ENCODE peak calls at places on chromosomes 13 and 19, in five cellular contexts. C is HepG2, K is H1, B is GM12878, X is NT2/D1. D is an unnamed sample.

GRCh38 chr13:114020750-114021463 is 47.0 kb upstream of the C13orf46 start:
- DNase-seq in B (no peak), X (no peak), C (no peak), K (no peak), D (no peak)

GRCh38 chr19:21593008-21593427 is 87.6 kb downstream of the ZNF429 start:
- DNase-seq in C (no peak), B (no peak), X (no peak), K (no peak), D (no peak)

GRCh38 chr13:111506621-111507020 is 186.2 kb downstream of the TEX29 start:
- DNase-seq in C (no peak), X (no peak), K (no peak), B (no peak), D (no peak)

GRCh38 chr19:18283338-18283737 is 1.9 kb upstream of the JUND start:
- DNase-seq in X (no peak), C (no peak), B (no peak), K (no peak), D (no peak)

GRCh38 chr13:29835280-29836061 is 14.9 kb downstream of the UBL3 start:
- DNase-seq in X (no peak), B (no peak), K (no peak), C (no peak), D (no peak)

GRCh38 chr19:41299046-41299754 is 10.8 kb upstream of the CCDC97 start:
- DNase-seq in K (no peak), C (no peak), B (no peak), X (no peak), D (no peak)

GRCh38 chr13:109448629-109449028 is 337.8 kb downstream of the IRS2 start:
- DNase-seq in K (no peak), C (no peak), B (no peak), X (no peak), D (no peak)

GRCh38 chr13:113860579-113861432 is 3.1 kb downstream of the GAS6 start:
- DNase-seq in K (peak; percentile 46), C (no peak), B (no peak), X (peak; percentile 71), D (no peak)

GRCh38 chr13:26651234-26651633 is 93.8 kb downstream of the WASF3 start:
- DNase-seq in K (no peak), X (no peak), B (no peak), C (no peak), D (no peak)

GRCh38 chr19:13932911-13933393 is 5.3 kb downstream of the PODNL1 start:
- DNase-seq in B (no peak), C (no peak), K (no peak), X (no peak), D (no peak)

GRCh38 chr19:13931582-13932378 is 6.4 kb downstream of the PODNL1 start:
- DNase-seq in X (no peak), K (no peak), C (no peak), B (no peak), D (no peak)

GRCh38 chr19:13929340-13929739 is 8.9 kb downstream of the PODNL1 start:
- DNase-seq in B (no peak), X (no peak), C (no peak), K (no peak), D (no peak)

GRCh38 chr19:13929956-13930355 is 8.3 kb downstream of the PODNL1 start:
- DNase-seq in C (no peak), X (no peak), B (no peak), K (no peak), D (no peak)

GRCh38 chr19:13930402-13930801 is 7.8 kb downstream of the PODNL1 start:
- DNase-seq in K (no peak), B (no peak), C (no peak), X (no peak), D (no peak)
- TF ChIP-seq SUZ12 in K (no peak), B (no peak), C (no peak), X (no peak), D (no peak)

GRCh38 chr13:43235028-43235427 is 211.6 kb downstream of the DNAJC15 start:
- DNase-seq in B (no peak), C (no peak), X (no peak), K (no peak), D (no peak)
- TF ChIP-seq SUZ12 in B (no peak), C (no peak), X (no peak), K (no peak), D (no peak)

DNA sequence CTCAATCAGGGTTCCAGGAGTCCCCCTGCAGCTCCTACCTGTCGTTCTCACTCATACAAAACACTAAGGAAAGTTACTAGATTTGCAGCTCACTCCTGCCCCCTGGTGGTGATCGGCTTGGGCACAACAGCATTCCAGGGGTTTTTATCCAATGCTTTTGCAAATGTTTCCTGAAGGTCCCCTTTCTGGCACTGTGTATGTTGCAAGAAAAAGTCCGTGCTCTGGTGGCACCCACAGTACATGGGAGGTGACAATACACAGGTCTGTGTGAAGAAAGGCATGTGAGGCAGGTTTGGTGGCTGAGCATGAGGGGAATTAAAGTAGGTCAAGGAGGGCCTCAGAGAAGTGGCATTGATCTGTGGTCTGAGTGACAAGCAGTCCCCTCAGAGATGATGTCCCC is 8.6 kb upstream of the TYK2 start:
- DNase-seq in C (peak; percentile 80), K (peak; percentile 77), B (peak; percentile 69), X (peak; percentile 84), D (peak; percentile 70)
- TF ChIP-seq SUZ12 in C (no peak), K (no peak), B (no peak), X (no peak), D (no peak)

GRCh38 chr19:35510626-35510964 is 2.9 kb downstream of the DMKN start:
- DNase-seq in B (no peak), K (no peak), C (no peak), X (no peak), D (no peak)

GRCh38 chr19:35511337-35511736 is 2.1 kb downstream of the DMKN start:
- DNase-seq in B (no peak), K (no peak), C (no peak), X (no peak), D (no peak)

GRCh38 chr19:35512831-35513230 is 618 bp downstream of the DMKN start:
- DNase-seq in K (no peak), B (no peak), X (no peak), C (no peak), D (no peak)

GRCh38 chr19:35513975-35514809 is 743 bp upstream of the DMKN start:
- DNase-seq in K (no peak), X (no peak), B (no peak), C (peak; percentile 25), D (no peak)

GRCh38 chr19:35513231-35513974 is at the start of gene DMKN:
- DNase-seq in K (no peak), X (no peak), B (no peak), C (peak; percentile 22), D (no peak)
- TF ChIP-seq SUZ12 in K (no peak), X (no peak), B (no peak), C (no peak), D (no peak)

DNA sequence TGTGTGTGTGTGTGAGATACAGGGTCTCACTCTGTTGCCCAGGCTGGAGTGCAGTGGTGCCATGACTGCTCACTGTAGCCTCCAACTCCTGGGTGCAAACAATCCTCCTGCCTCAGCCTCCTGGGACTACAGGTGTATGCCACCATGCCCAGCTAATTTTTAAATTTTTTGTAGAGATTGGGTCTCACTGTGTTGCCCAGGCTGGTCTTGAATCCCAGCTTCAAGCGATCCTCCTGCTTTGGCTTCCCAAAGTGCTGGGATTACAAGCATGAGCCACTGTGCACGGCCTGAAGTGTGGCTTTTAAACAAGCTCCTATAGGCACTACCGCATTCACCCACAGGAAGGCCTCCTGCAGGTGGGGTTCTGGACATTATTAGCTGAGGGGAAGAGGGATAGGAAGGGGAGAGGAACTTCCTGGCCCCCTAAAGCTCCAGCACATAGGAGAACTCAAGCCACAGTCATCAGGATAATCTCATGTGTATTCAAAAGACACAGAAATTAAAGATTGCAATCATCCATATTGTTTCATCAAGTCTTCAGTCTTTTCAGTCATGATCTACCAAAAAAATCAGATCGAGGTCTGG is 24.8 kb upstream of the SLC46A3 start:
- DNase-seq in X (no peak), C (no peak), B (no peak), K (no peak), D (no peak)
- TF ChIP-seq SUZ12 in X (no peak), C (no peak), B (no peak), K (no peak), D (no peak)

DNA sequence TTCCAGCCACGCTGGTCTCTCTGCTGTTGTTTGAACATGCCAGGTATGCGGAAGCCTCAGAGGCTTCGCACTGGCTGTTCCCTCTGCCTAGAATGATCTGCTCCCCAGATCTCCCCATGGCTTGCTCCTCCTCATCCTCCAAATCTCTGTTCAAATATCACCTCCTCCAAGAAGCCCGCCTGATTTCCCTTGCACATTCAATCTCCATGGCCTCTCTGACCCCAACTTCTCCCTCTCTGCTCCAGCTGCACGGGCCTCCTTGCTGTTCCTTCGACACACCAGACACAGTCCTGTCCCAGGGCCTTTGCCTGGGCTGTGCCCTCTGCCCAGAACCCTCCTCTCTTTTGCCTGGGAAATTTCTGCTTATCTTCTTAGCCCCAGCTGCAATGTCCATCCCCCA is 52.5 kb upstream of the PTPRS start:
- DNase-seq in X (no peak), K (no peak), C (no peak), B (no peak), D (no peak)
- TF ChIP-seq SUZ12 in X (no peak), K (no peak), C (no peak), B (no peak), D (no peak)

GRCh38 chr19:55623130-55623868 is 1.1 kb downstream of the ZNF784 start:
- DNase-seq in B (no peak), X (no peak), K (no peak), C (no peak), D (no peak)
- TF ChIP-seq SUZ12 in B (no peak), X (no peak), K (no peak), C (no peak), D (no peak)

GRCh38 chr13:41017744-41018582 is 1.2 kb downstream of the ELF1 start:
- DNase-seq in K (no peak), X (no peak), B (no peak), C (peak; percentile 58), D (no peak)

GRCh38 chr13:41018583-41018909 is 570 bp downstream of the ELF1 start:
- DNase-seq in K (no peak), C (no peak), B (no peak), X (no peak), D (no peak)

GRCh38 chr13:41017153-41017552 is 2.0 kb downstream of the ELF1 start:
- DNase-seq in B (no peak), K (no peak), C (no peak), X (no peak), D (no peak)

GRCh38 chr13:41019578-41020347 is 647 bp upstream of the ELF1 start:
- DNase-seq in B (no peak), C (peak; percentile 80), K (no peak), X (no peak), D (no peak)

DNA sequence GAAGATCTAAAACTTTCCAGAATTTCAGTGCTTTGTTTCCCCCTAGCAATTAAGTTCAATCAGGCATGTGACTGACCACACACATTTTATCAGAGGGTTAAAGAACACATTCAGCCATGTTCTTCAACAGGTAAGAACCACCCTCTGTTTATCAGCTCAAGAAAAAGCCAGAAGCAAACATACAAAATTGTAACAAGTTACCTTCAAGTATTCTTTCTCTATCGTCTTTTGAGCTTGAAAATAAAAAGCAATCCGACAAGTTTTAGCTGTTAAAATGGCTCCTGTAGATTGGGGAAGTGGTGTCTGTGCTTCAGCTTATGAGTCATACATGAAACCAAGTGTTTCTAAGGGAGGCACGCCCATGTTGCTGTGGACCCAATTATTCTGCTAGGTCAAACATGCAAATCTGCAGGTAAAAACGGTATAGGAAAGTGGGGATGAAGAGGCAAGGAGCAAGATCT is at the start of gene ELF1:
- DNase-seq in B (peak; percentile 88), C (peak; percentile 65), K (no peak), X (no peak), D (peak; percentile 53)
- TF ChIP-seq SUZ12 in B (no peak), C (no peak), K (no peak), X (no peak), D (no peak)